ENCODE peak calls at places on chromosome 18, in six cellular contexts. Z is GM13976; O is activated effector memory CD4-positive, alpha-beta T cell treated with anti-CD3 and anti-CD28 coated beads, Interleukin-2, amount 50 U/mL, for 16 hours; M is AG09319; N is skeletal muscle cell; G is stomach. H is an unnamed sample.
A peak's percentile ranks its signal among the peaks of the same experiment; 100 is the strongest.

GRCh38 chr18:77114564-77115391 is 17.8 kb downstream of the MBP start:
- DNase-seq in Z (no peak), O (peak; percentile 63), M (peak; percentile 64), N (no peak), G (peak; percentile 86), H (peak; percentile 96)

GRCh38 chr18:48073231-48073930 is 142.9 kb upstream of the SMAD2 start:
- DNase-seq in Z (no peak), O (no peak), M (peak; percentile 8), N (no peak), G (no peak), H (peak; percentile 68)

GRCh38 chr18:37567994-37568359 is 2.4 kb upstream of the CELF4 start:
- DNase-seq in Z (no peak), O (no peak), M (no peak), N (no peak), G (no peak), H (no peak)

GRCh38 chr18:28108801-28109200 is 68.1 kb downstream of the CDH2 start:
- DNase-seq in Z (no peak), O (no peak), M (no peak), N (no peak), G (no peak), H (no peak)

GRCh38 chr18:9740076-9740475 is 32.0 kb downstream of the RAB31 start:
- DNase-seq in Z (no peak), O (no peak), M (no peak), N (no peak), G (no peak), H (no peak)

GRCh38 chr18:50203801-50204604 is 9.1 kb upstream of the MYO5B start:
- DNase-seq in Z (peak; percentile 56), O (no peak), M (no peak), N (no peak), G (peak; percentile 63), H (peak; percentile 66)

GRCh38 chr18:8116346-8117007 is 492.8 kb upstream of the RAB12 start:
- DNase-seq in Z (no peak), O (no peak), M (no peak), N (no peak), G (no peak), H (no peak)

GRCh38 chr18:62877448-62878221 is 162.3 kb downstream of the PHLPP1 start:
- DNase-seq in Z (no peak), O (no peak), M (no peak), N (peak; percentile 34), G (no peak), H (no peak)

GRCh38 chr18:11752116-11752911 is 63.2 kb downstream of the GNAL start:
- DNase-seq in Z (peak; percentile 59), O (no peak), M (no peak), N (peak; percentile 5), G (no peak), H (no peak)

GRCh38 chr18:23718243-23718720 is 29.0 kb downstream of the LAMA3 start:
- DNase-seq in Z (no peak), O (no peak), M (peak; percentile 32), N (peak; percentile 75), G (no peak), H (no peak)

GRCh38 chr18:26685438-26686173 is 137.3 kb upstream of the KCTD1 start:
- DNase-seq in Z (no peak), O (no peak), M (no peak), N (no peak), G (no peak), H (no peak)

GRCh38 chr18:73669299-73669698 is 478.3 kb downstream of the FBXO15 start:
- DNase-seq in Z (no peak), O (no peak), M (peak; percentile 61), N (peak; percentile 56), G (no peak), H (no peak)

GRCh38 chr18:26470011-26470637 is 78.2 kb downstream of the KCTD1 start:
- DNase-seq in Z (peak; percentile 45), O (no peak), M (peak; percentile 40), N (peak; percentile 31), G (no peak), H (no peak)

GRCh38 chr18:22753130-22753831 is 179.8 kb upstream of the RBBP8 start:
- DNase-seq in Z (no peak), O (no peak), M (no peak), N (no peak), G (no peak), H (no peak)

GRCh38 chr18:23967321-23968089 is 47.0 kb upstream of the TTC39C start:
- DNase-seq in Z (no peak), O (no peak), M (no peak), N (no peak), G (no peak), H (no peak)

GRCh38 chr18:45168883-45169585 is 446.2 kb upstream of the SLC14A2 start:
- DNase-seq in Z (no peak), O (no peak), M (peak; percentile 57), N (peak; percentile 88), G (no peak), H (no peak)

GRCh38 chr18:36315736-36316135 is 18.2 kb downstream of the FHOD3 start:
- DNase-seq in Z (no peak), O (no peak), M (no peak), N (no peak), G (no peak), H (no peak)

GRCh38 chr18:9536354-9537152 is 61.2 kb downstream of the RALBP1 start:
- DNase-seq in Z (no peak), O (no peak), M (no peak), N (peak; percentile 31), G (no peak), H (no peak)

GRCh38 chr18:59189746-59190145 is 30.2 kb upstream of the GRP start:
- DNase-seq in Z (no peak), O (no peak), M (no peak), N (no peak), G (no peak), H (no peak)

GRCh38 chr18:22336406-22336805 is 81.3 kb downstream of the CTAGE1 start:
- DNase-seq in Z (no peak), O (no peak), M (no peak), N (no peak), G (no peak), H (no peak)

GRCh38 chr18:67783215-67783946 is 266.9 kb upstream of the DSEL start:
- DNase-seq in Z (no peak), O (no peak), M (peak; percentile 41), N (peak; percentile 86), G (no peak), H (no peak)

GRCh38 chr18:8890957-8891464 is 185.7 kb downstream of the MTCL1 start:
- DNase-seq in Z (no peak), O (no peak), M (peak; percentile 59), N (peak; percentile 70), G (no peak), H (no peak)

GRCh38 chr18:58078889-58079573 is 35.0 kb downstream of the NEDD4L start:
- DNase-seq in Z (no peak), O (no peak), M (no peak), N (no peak), G (peak; percentile 41), H (no peak)

GRCh38 chr18:55245200-55245599 is 285.9 kb upstream of the CCDC68 start:
- DNase-seq in Z (no peak), O (no peak), M (no peak), N (no peak), G (no peak), H (no peak)

GRCh38 chr18:58225101-58225500 is 181.1 kb downstream of the NEDD4L start:
- DNase-seq in Z (peak; percentile 59), O (no peak), M (no peak), N (no peak), G (no peak), H (no peak)

GRCh38 chr18:57744211-57744694 is 58.9 kb downstream of the ATP8B1 start:
- DNase-seq in Z (no peak), O (no peak), M (no peak), N (no peak), G (peak; percentile 40), H (no peak)

GRCh38 chr18:12598181-12598921 is 59.6 kb downstream of the SPIRE1 start:
- DNase-seq in Z (no peak), O (no peak), M (no peak), N (no peak), G (no peak), H (no peak)